ENCODE peak calls at places on chromosomes 5 and 9, in six cellular contexts. One of them, this sample, is unnamed.

GRCh38 chr9:17871213-17871890 is 292.5 kb downstream of the SH3GL2 start:
- DNase-seq in activated CD4-positive, alpha-beta T cell treated with anti-CD3 and anti-CD28 coated beads for 48 hours: no peak
- DNase-seq in NCI-H1092: no peak
- DNase-seq in uterus: no peak
- DNase-seq in natural killer cell: no peak
- DNase-seq in activated T-helper 1 cell treated with Interleukin-2 at 50 U/mL for 16 hours: no peak
- DNase-seq in this sample: no peak

GRCh38 chr5:36366883-36367282 is 65.2 kb upstream of the RANBP3L start:
- DNase-seq in uterus: no peak
- DNase-seq in activated T-helper 1 cell treated with Interleukin-2 at 50 U/mL for 16 hours: no peak
- DNase-seq in NCI-H1092: no peak
- DNase-seq in activated CD4-positive, alpha-beta T cell treated with anti-CD3 and anti-CD28 coated beads for 48 hours: no peak
- DNase-seq in natural killer cell: no peak
- DNase-seq in this sample: no peak

GRCh38 chr9:131728961-131729360 is 10.9 kb downstream of the RAPGEF1 start:
- DNase-seq in activated T-helper 1 cell treated with Interleukin-2 at 50 U/mL for 16 hours: peak
- DNase-seq in uterus: no peak
- DNase-seq in NCI-H1092: no peak
- DNase-seq in natural killer cell: peak
- DNase-seq in activated CD4-positive, alpha-beta T cell treated with anti-CD3 and anti-CD28 coated beads for 48 hours: peak
- DNase-seq in this sample: peak

GRCh38 chr9:136199391-136200288 is 5.3 kb downstream of the LHX3 start:
- DNase-seq in natural killer cell: no peak
- DNase-seq in NCI-H1092: no peak
- DNase-seq in activated CD4-positive, alpha-beta T cell treated with anti-CD3 and anti-CD28 coated beads for 48 hours: no peak
- DNase-seq in activated T-helper 1 cell treated with Interleukin-2 at 50 U/mL for 16 hours: no peak
- DNase-seq in uterus: no peak
- DNase-seq in this sample: no peak

GRCh38 chr9:27518006-27518405 is 6.1 kb upstream of the IFNK start:
- DNase-seq in uterus: no peak
- DNase-seq in natural killer cell: no peak
- DNase-seq in activated CD4-positive, alpha-beta T cell treated with anti-CD3 and anti-CD28 coated beads for 48 hours: no peak
- DNase-seq in NCI-H1092: no peak
- DNase-seq in activated T-helper 1 cell treated with Interleukin-2 at 50 U/mL for 16 hours: no peak
- DNase-seq in this sample: no peak

GRCh38 chr5:3023678-3024077 is 272.2 kb upstream of the IRX2 start:
- DNase-seq in NCI-H1092: no peak
- DNase-seq in activated T-helper 1 cell treated with Interleukin-2 at 50 U/mL for 16 hours: no peak
- DNase-seq in uterus: no peak
- DNase-seq in natural killer cell: no peak
- DNase-seq in activated CD4-positive, alpha-beta T cell treated with anti-CD3 and anti-CD28 coated beads for 48 hours: no peak
- DNase-seq in this sample: no peak

GRCh38 chr9:89817186-89817960 is 212.6 kb downstream of the GADD45G start:
- DNase-seq in uterus: peak
- DNase-seq in activated T-helper 1 cell treated with Interleukin-2 at 50 U/mL for 16 hours: no peak
- DNase-seq in NCI-H1092: no peak
- DNase-seq in natural killer cell: no peak
- DNase-seq in activated CD4-positive, alpha-beta T cell treated with anti-CD3 and anti-CD28 coated beads for 48 hours: no peak
- DNase-seq in this sample: no peak

GRCh38 chr5:150723845-150724244 is 23.0 kb upstream of the RBM22 start:
- DNase-seq in activated CD4-positive, alpha-beta T cell treated with anti-CD3 and anti-CD28 coated beads for 48 hours: no peak
- DNase-seq in natural killer cell: no peak
- DNase-seq in activated T-helper 1 cell treated with Interleukin-2 at 50 U/mL for 16 hours: no peak
- DNase-seq in NCI-H1092: no peak
- DNase-seq in uterus: no peak
- DNase-seq in this sample: no peak

GRCh38 chr5:37665272-37665671 is 174.6 kb downstream of the GDNF start:
- DNase-seq in activated CD4-positive, alpha-beta T cell treated with anti-CD3 and anti-CD28 coated beads for 48 hours: no peak
- DNase-seq in NCI-H1092: no peak
- DNase-seq in activated T-helper 1 cell treated with Interleukin-2 at 50 U/mL for 16 hours: no peak
- DNase-seq in uterus: no peak
- DNase-seq in natural killer cell: no peak
- DNase-seq in this sample: no peak

GRCh38 chr9:92685022-92685421 is 15.1 kb upstream of the IPPK start:
- DNase-seq in natural killer cell: no peak
- DNase-seq in uterus: no peak
- DNase-seq in activated CD4-positive, alpha-beta T cell treated with anti-CD3 and anti-CD28 coated beads for 48 hours: no peak
- DNase-seq in activated T-helper 1 cell treated with Interleukin-2 at 50 U/mL for 16 hours: no peak
- DNase-seq in NCI-H1092: no peak
- DNase-seq in this sample: no peak

GRCh38 chr9:106862115-106862945 is 636 bp upstream of the ZNF462 start:
- DNase-seq in activated T-helper 1 cell treated with Interleukin-2 at 50 U/mL for 16 hours: no peak
- DNase-seq in natural killer cell: no peak
- DNase-seq in NCI-H1092: peak
- DNase-seq in activated CD4-positive, alpha-beta T cell treated with anti-CD3 and anti-CD28 coated beads for 48 hours: no peak
- DNase-seq in uterus: peak
- DNase-seq in this sample: no peak

GRCh38 chr5:136629125-136629790 is 263.9 kb upstream of the TRPC7 start:
- DNase-seq in uterus: no peak
- DNase-seq in natural killer cell: no peak
- DNase-seq in NCI-H1092: no peak
- DNase-seq in activated T-helper 1 cell treated with Interleukin-2 at 50 U/mL for 16 hours: no peak
- DNase-seq in activated CD4-positive, alpha-beta T cell treated with anti-CD3 and anti-CD28 coated beads for 48 hours: no peak
- DNase-seq in this sample: no peak

GRCh38 chr5:168891175-168891812 is 312.1 kb upstream of the PANK3 start:
- DNase-seq in natural killer cell: no peak
- DNase-seq in activated CD4-positive, alpha-beta T cell treated with anti-CD3 and anti-CD28 coated beads for 48 hours: no peak
- DNase-seq in uterus: no peak
- DNase-seq in NCI-H1092: no peak
- DNase-seq in activated T-helper 1 cell treated with Interleukin-2 at 50 U/mL for 16 hours: no peak
- DNase-seq in this sample: no peak

GRCh38 chr5:128559300-128560297 is 21.6 kb upstream of the FBN2 start:
- DNase-seq in activated CD4-positive, alpha-beta T cell treated with anti-CD3 and anti-CD28 coated beads for 48 hours: no peak
- DNase-seq in activated T-helper 1 cell treated with Interleukin-2 at 50 U/mL for 16 hours: no peak
- DNase-seq in uterus: no peak
- DNase-seq in natural killer cell: no peak
- DNase-seq in NCI-H1092: no peak
- DNase-seq in this sample: no peak

GRCh38 chr5:143955140-143955539 is 143.2 kb downstream of the HMHB1 start:
- DNase-seq in uterus: no peak
- DNase-seq in NCI-H1092: no peak
- DNase-seq in activated CD4-positive, alpha-beta T cell treated with anti-CD3 and anti-CD28 coated beads for 48 hours: no peak
- DNase-seq in activated T-helper 1 cell treated with Interleukin-2 at 50 U/mL for 16 hours: no peak
- DNase-seq in natural killer cell: no peak
- DNase-seq in this sample: no peak

GRCh38 chr5:1568201-1568979 is 44.6 kb upstream of the LPCAT1 start:
- DNase-seq in activated T-helper 1 cell treated with Interleukin-2 at 50 U/mL for 16 hours: no peak
- DNase-seq in NCI-H1092: no peak
- DNase-seq in activated CD4-positive, alpha-beta T cell treated with anti-CD3 and anti-CD28 coated beads for 48 hours: no peak
- DNase-seq in natural killer cell: no peak
- DNase-seq in uterus: peak
- DNase-seq in this sample: no peak

GRCh38 chr5:17046320-17046719 is 110.2 kb upstream of the MYO10 start:
- DNase-seq in uterus: no peak
- DNase-seq in natural killer cell: no peak
- DNase-seq in NCI-H1092: no peak
- DNase-seq in activated T-helper 1 cell treated with Interleukin-2 at 50 U/mL for 16 hours: no peak
- DNase-seq in activated CD4-positive, alpha-beta T cell treated with anti-CD3 and anti-CD28 coated beads for 48 hours: no peak
- DNase-seq in this sample: no peak

GRCh38 chr5:472076-472655 is 29.2 kb downstream of the EXOC3 start:
- DNase-seq in activated T-helper 1 cell treated with Interleukin-2 at 50 U/mL for 16 hours: no peak
- DNase-seq in natural killer cell: no peak
- DNase-seq in activated CD4-positive, alpha-beta T cell treated with anti-CD3 and anti-CD28 coated beads for 48 hours: peak
- DNase-seq in NCI-H1092: no peak
- DNase-seq in uterus: no peak
- DNase-seq in this sample: no peak

GRCh38 chr5:95988094-95988493 is 26.4 kb upstream of the ELL2 start:
- DNase-seq in uterus: no peak
- DNase-seq in activated CD4-positive, alpha-beta T cell treated with anti-CD3 and anti-CD28 coated beads for 48 hours: no peak
- DNase-seq in NCI-H1092: no peak
- DNase-seq in natural killer cell: no peak
- DNase-seq in activated T-helper 1 cell treated with Interleukin-2 at 50 U/mL for 16 hours: no peak
- DNase-seq in this sample: no peak

GRCh38 chr9:94937214-94937903 is 210.9 kb downstream of the AOPEP start:
- DNase-seq in activated T-helper 1 cell treated with Interleukin-2 at 50 U/mL for 16 hours: no peak
- DNase-seq in natural killer cell: no peak
- DNase-seq in NCI-H1092: no peak
- DNase-seq in uterus: no peak
- DNase-seq in activated CD4-positive, alpha-beta T cell treated with anti-CD3 and anti-CD28 coated beads for 48 hours: no peak
- DNase-seq in this sample: no peak

GRCh38 chr5:104344809-104345512 is 782.4 kb upstream of the NUDT12 start:
- DNase-seq in uterus: no peak
- DNase-seq in natural killer cell: no peak
- DNase-seq in NCI-H1092: no peak
- DNase-seq in activated T-helper 1 cell treated with Interleukin-2 at 50 U/mL for 16 hours: no peak
- DNase-seq in activated CD4-positive, alpha-beta T cell treated with anti-CD3 and anti-CD28 coated beads for 48 hours: no peak
- DNase-seq in this sample: no peak